ENCODE peak calls at places on chromosomes 5 and 9, in seven cellular contexts. V is NCI-H2171 treated with DMSO at 0.1 percent for 48 hours; N is activated CD8-positive, alpha-beta memory T cell treated with anti-CD3 and anti-CD28 coated beads for 1 hour; B is T1000; W is endothelial cell; X is stimulated activated CD8-positive, alpha-beta memory T cell treated with anti-CD3 and anti-CD28 coated beads, Interleukin-15, amount 100 ng/mL, for 1 hour; Y is NCI-H82. J is an unnamed sample.

GRCh38 chr5:10674582-10674981 is 86.5 kb downstream of the DAP start:
- DNase-seq in X (no peak), B (no peak), Y (peak), N (no peak), W (no peak), V (peak), J (no peak)

GRCh38 chr9:78612089-78612488 is 315.2 kb downstream of the PSAT1 start:
- DNase-seq in Y (no peak), B (no peak), N (no peak), W (no peak), V (no peak), X (no peak), J (peak)

GRCh38 chr5:141100243-141100805 is at the start of gene PCDHB3:
- DNase-seq in X (no peak), V (no peak), N (no peak), W (peak), Y (peak), B (no peak), J (peak)

GRCh38 chr9:108636023-108636422 is 219.8 kb downstream of the ACTL7B start:
- DNase-seq in X (no peak), W (peak), N (no peak), Y (peak), B (no peak), V (no peak), J (no peak)

GRCh38 chr5:173515526-173515925 is 100.9 kb downstream of the BOD1 start:
- DNase-seq in W (no peak), X (no peak), Y (no peak), B (peak), V (no peak), N (no peak), J (peak)

GRCh38 chr5:160787247-160787646 is 64.8 kb downstream of the ATP10B start:
- DNase-seq in N (no peak), W (peak), B (no peak), Y (peak), V (peak), X (no peak), J (no peak)

GRCh38 chr9:90867101-90867500 is 65.5 kb downstream of the SYK start:
- DNase-seq in N (no peak), X (no peak), V (no peak), B (no peak), W (no peak), Y (no peak), J (no peak)

GRCh38 chr5:100706796-100707195 is 171.6 kb downstream of the FAM174A start:
- DNase-seq in B (no peak), W (no peak), V (no peak), N (no peak), Y (no peak), X (no peak), J (peak)

GRCh38 chr5:128537306-128537998 is 593 bp downstream of the FBN2 start:
- DNase-seq in B (peak), V (no peak), W (peak), X (no peak), Y (peak), N (no peak), J (peak)

GRCh38 chr9:122922713-122923112 is 8.6 kb downstream of the ZBTB26 start:
- DNase-seq in Y (no peak), V (no peak), B (no peak), X (no peak), W (no peak), N (no peak), J (no peak)

GRCh38 chr9:70229579-70229978 is 29.2 kb upstream of the SMC5 start:
- DNase-seq in B (no peak), X (no peak), N (no peak), V (peak), W (no peak), Y (peak), J (peak)

GRCh38 chr9:35105571-35106342 is 2.8 kb upstream of the STOML2 start:
- DNase-seq in X (no peak), W (no peak), V (no peak), B (no peak), N (no peak), Y (no peak), J (no peak)

GRCh38 chr9:136856541-136857141 is 4.5 kb downstream of the MAMDC4 start:
- DNase-seq in X (no peak), N (no peak), B (no peak), V (no peak), Y (no peak), W (no peak), J (no peak)

GRCh38 chr5:73213566-73213998 is 40.6 kb downstream of the TMEM174 start:
- DNase-seq in Y (no peak), N (no peak), X (no peak), B (no peak), W (no peak), V (no peak), J (peak)

GRCh38 chr9:107992269-107992668 is 502.7 kb upstream of the KLF4 start:
- DNase-seq in V (no peak), N (no peak), Y (no peak), W (no peak), X (no peak), B (no peak), J (no peak)

GRCh38 chr9:119487118-119487827 is 118.0 kb upstream of the BRINP1 start:
- DNase-seq in N (no peak), Y (no peak), X (no peak), W (no peak), B (no peak), V (no peak), J (no peak)

GRCh38 chr9:73149371-73150067 is 2.1 kb upstream of the ANXA1 start:
- DNase-seq in N (no peak), X (no peak), B (peak), Y (no peak), V (no peak), W (no peak), J (peak)

GRCh38 chr5:163580516-163580915 is 75.1 kb downstream of the MAT2B start:
- DNase-seq in N (no peak), X (no peak), B (no peak), Y (peak), W (no peak), V (no peak), J (no peak)

GRCh38 chr5:74446673-74447337 is 193.7 kb downstream of the ENC1 start:
- DNase-seq in X (no peak), N (no peak), W (no peak), B (no peak), Y (no peak), V (no peak), J (no peak)

GRCh38 chr9:135376511-135377173 is 102.9 kb upstream of the PPP1R26 start:
- DNase-seq in N (no peak), V (no peak), X (no peak), B (no peak), W (no peak), Y (no peak), J (no peak)

GRCh38 chr9:126471084-126471611 is 142.6 kb upstream of the LMX1B start:
- DNase-seq in N (peak), B (no peak), Y (no peak), V (no peak), X (peak), W (no peak), J (peak)

GRCh38 chr9:2181794-2182193 is 166.6 kb downstream of the SMARCA2 start:
- DNase-seq in W (peak), B (no peak), X (no peak), Y (peak), N (no peak), V (peak), J (no peak)

GRCh38 chr9:135163023-135163780 is 75.7 kb downstream of the OLFM1 start:
- DNase-seq in B (no peak), X (no peak), W (no peak), V (no peak), N (no peak), Y (no peak), J (no peak)

GRCh38 chr9:97846347-97846746 is 6.7 kb upstream of the FOXE1 start:
- DNase-seq in Y (no peak), X (no peak), N (no peak), V (no peak), B (no peak), W (no peak), J (no peak)

GRCh38 chr5:163696270-163696887 is 191.0 kb downstream of the MAT2B start:
- DNase-seq in B (peak), V (peak), Y (peak), X (no peak), W (peak), N (no peak), J (peak)

GRCh38 chr5:148788636-148789035 is 37.8 kb upstream of the ADRB2 start:
- DNase-seq in V (no peak), X (no peak), B (no peak), N (no peak), W (no peak), Y (no peak), J (no peak)

GRCh38 chr9:73866451-73866850 is 630.7 kb upstream of the RORB start:
- DNase-seq in N (no peak), W (no peak), X (no peak), B (no peak), V (no peak), Y (no peak), J (no peak)

GRCh38 chr9:20623021-20623747 is 885 bp upstream of the MLLT3 start:
- DNase-seq in V (no peak), N (no peak), W (peak), B (no peak), X (peak), Y (peak), J (peak)

GRCh38 chr9:88023001-88023400 is 48.7 kb upstream of the CDK20 start:
- DNase-seq in N (no peak), B (no peak), X (no peak), V (no peak), W (no peak), Y (no peak), J (no peak)

GRCh38 chr5:67842806-67843205 is 372.8 kb upstream of the PIK3R1 start:
- DNase-seq in B (no peak), V (peak), X (no peak), Y (peak), W (no peak), N (no peak), J (peak)

GRCh38 chr5:62707539-62707938 is 128.9 kb downstream of the LRRC70 start:
- DNase-seq in V (no peak), W (no peak), B (no peak), N (no peak), Y (no peak), X (no peak), J (no peak)

GRCh38 chr5:80959768-80960442 is at the start of gene RASGRF2:
- DNase-seq in N (no peak), B (peak), W (peak), Y (peak), X (no peak), V (peak), J (peak)

GRCh38 chr5:118486647-118487046 is 501.7 kb downstream of the DTWD2 start:
- DNase-seq in N (no peak), B (no peak), V (no peak), W (peak), X (no peak), Y (no peak), J (no peak)